ENCODE peak calls at places on chromosomes 2 and 18, in four cellular contexts. O is cardiac muscle cell, M is PC-9, K is SJSA1. T is an unnamed sample.
A peak's percentile ranks its signal among the peaks of the same experiment; 100 is the strongest.

GRCh38 chr18:10687161-10687925 is 161.5 kb downstream of the NAPG start:
- DNase-seq in M (no peak), O (no peak), K (no peak), T (no peak)

GRCh38 chr18:11070593-11070992 is 78.8 kb downstream of the PIEZO2 start:
- DNase-seq in M (no peak), K (no peak), O (no peak), T (no peak)

GRCh38 chr2:212930556-212930955 is 220.9 kb downstream of the IKZF2 start:
- DNase-seq in K (no peak), M (no peak), O (peak; percentile 23), T (no peak)

GRCh38 chr2:8663997-8664396 is 17.9 kb upstream of the ID2 start:
- DNase-seq in K (no peak), O (no peak), M (no peak), T (peak; percentile 44)

GRCh38 chr18:28793911-28794310 is 617.0 kb upstream of the CDH2 start:
- DNase-seq in K (no peak), O (no peak), M (no peak), T (no peak)

GRCh38 chr2:239291505-239292350 is 109.1 kb downstream of the HDAC4 start:
- DNase-seq in M (no peak), O (no peak), K (no peak), T (no peak)

GRCh38 chr2:39138837-39139211 is 18.0 kb upstream of the SOS1 start:
- DNase-seq in K (no peak), O (no peak), M (no peak), T (no peak)

GRCh38 chr2:131417886-131418285 is 53.9 kb upstream of the RAB6D start:
- DNase-seq in O (no peak), K (no peak), M (no peak), T (no peak)

GRCh38 chr2:3523551-3524041 is 4.3 kb upstream of the ADI1 start:
- DNase-seq in O (no peak), K (no peak), M (no peak), T (no peak)

GRCh38 chr2:71554028-71554705 is 100.8 kb downstream of the DYSF start:
- DNase-seq in M (no peak), K (no peak), O (no peak), T (no peak)

GRCh38 chr2:171810409-171810993 is 83.5 kb downstream of the SLC25A12 start:
- DNase-seq in K (peak; percentile 49), M (no peak), O (no peak), T (no peak)

GRCh38 chr2:241241669-241242068 is 53.2 kb downstream of the ANO7 start:
- DNase-seq in M (no peak), O (no peak), K (no peak), T (no peak)

GRCh38 chr18:56992777-56993176 is 154.1 kb upstream of the BOD1L2 start:
- DNase-seq in K (no peak), O (no peak), M (no peak), T (no peak)

GRCh38 chr2:6073260-6074141 is 381.3 kb downstream of the SOX11 start:
- DNase-seq in K (no peak), M (no peak), O (peak; percentile 48), T (no peak)

GRCh38 chr18:7754725-7755181 is 187.6 kb downstream of the PTPRM start:
- DNase-seq in K (no peak), M (peak; percentile 2), O (peak; percentile 35), T (no peak)

GRCh38 chr2:11281221-11281620 is 63.2 kb downstream of the ROCK2 start:
- DNase-seq in K (no peak), O (no peak), M (no peak), T (no peak)

GRCh38 chr2:39954346-39954745 is 175.3 kb upstream of the THUMPD2 start:
- DNase-seq in K (no peak), O (no peak), M (no peak), T (no peak)

GRCh38 chr2:240127911-240128607 is 8.0 kb downstream of the COPS9 start:
- DNase-seq in O (no peak), M (no peak), K (no peak), T (no peak)

GRCh38 chr2:200301953-200302628 is 4.4 kb upstream of the SPATS2L start:
- DNase-seq in O (no peak), K (no peak), M (no peak), T (no peak)

GRCh38 chr2:62998949-62999348 is 51.7 kb upstream of the OTX1 start:
- DNase-seq in K (no peak), M (no peak), O (no peak), T (no peak)

GRCh38 chr2:99096728-99097127 is 44.8 kb upstream of the C2orf15 start:
- DNase-seq in O (no peak), K (no peak), M (no peak), T (no peak)

GRCh38 chr18:31274915-31275314 is 43.0 kb upstream of the DSG1 start:
- DNase-seq in O (no peak), M (peak; percentile 44), K (peak; percentile 7), T (no peak)

GRCh38 chr2:227607969-227608368 is 6.7 kb downstream of the SCYGR3 start:
- DNase-seq in M (no peak), K (no peak), O (no peak), T (no peak)

GRCh38 chr2:227597993-227598392 is 700 bp upstream of the SCYGR2 start:
- DNase-seq in M (peak; percentile 29), K (no peak), O (no peak), T (no peak)

GRCh38 chr2:227606476-227606875 is 7.8 kb downstream of the SCYGR2 start:
- DNase-seq in O (no peak), K (no peak), M (no peak), T (no peak)

DNA sequence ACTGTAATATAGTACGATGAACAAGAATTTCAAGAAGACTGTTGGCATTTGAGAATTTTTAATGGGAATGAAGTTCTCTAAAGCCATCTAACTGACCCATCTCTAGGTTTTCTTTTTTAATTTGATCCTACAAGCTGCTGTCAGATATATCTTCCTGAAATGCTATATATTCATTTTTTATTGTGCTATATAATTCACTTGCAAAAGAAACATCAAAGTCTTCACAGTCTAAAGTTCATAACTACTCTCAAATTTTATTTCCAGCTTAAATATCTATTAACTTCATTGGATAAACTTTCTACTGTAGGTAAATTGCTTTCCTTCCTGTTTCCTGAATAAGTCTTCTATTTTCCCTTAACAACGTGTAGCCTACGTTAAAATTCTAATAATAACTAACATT is 3.7 kb downstream of the SCYGR2 start:
- DNase-seq in M (no peak), K (no peak), O (no peak), T (no peak)
- H3K27ac ChIP-seq in M (no peak overlapping the region), K (no peak overlapping the region), O (no peak overlapping the region), T (no peak overlapping the region)

GRCh38 chr2:42329779-42330178 is 31.2 kb downstream of the COX7A2L start:
- DNase-seq in K (no peak), O (no peak), M (no peak), T (no peak)
- H3K36me3 ChIP-seq in K (peaks cover 81% of the 10 kb centered on the region), O (peaks cover 84% of the 10 kb centered on the region), M (peaks cover 43% of the 10 kb centered on the region), T (peaks cover 58% of the 10 kb centered on the region)

GRCh38 chr2:207012461-207012860 is 73.1 kb downstream of the CPO start:
- DNase-seq in M (peak; percentile 0), O (no peak), K (no peak), T (no peak)

DNA sequence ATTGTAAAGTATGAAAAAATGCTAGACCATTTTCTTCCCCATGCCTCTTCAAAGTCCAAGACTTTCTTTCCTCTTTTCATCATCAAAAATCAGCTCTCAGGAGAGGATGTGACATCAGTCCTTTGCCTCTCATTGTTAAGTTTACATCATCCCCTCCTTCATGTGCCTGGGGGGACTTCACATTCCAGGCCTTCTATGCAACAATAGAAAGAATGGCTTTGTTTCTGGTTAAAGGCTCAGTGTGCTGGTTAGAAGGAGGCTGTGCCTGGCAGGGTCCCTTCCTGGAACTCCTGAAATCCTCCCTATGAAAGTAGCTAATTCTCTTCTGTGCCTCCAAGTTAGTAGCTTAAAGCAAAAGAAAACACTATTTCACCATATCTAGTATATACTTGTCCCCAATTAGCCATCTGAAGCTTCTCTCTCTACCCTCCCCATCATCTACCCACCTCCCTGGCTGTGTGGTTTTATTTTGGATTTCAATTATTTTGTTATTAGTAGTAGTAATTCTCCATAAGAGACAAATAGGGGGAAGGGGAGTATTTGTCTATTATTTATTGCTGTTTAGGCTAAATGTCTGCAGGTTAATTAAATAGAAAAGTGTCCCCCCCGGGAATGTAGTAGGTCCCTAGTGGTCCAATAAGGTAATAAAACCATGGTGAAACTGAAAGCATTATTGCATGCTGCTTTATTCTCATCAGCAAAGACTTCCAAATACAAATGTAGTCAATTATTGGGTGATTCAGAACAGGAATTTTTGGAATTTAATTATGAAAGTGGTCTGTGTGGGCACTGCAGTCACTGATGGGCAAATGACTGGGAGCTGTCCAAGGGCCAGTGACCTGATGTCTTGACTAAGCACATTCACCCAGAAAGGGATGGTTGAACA is 69.0 kb downstream of the CPO start:
- DNase-seq in M (no peak), K (peak; percentile 70), O (no peak), T (no peak)
- H3K27ac ChIP-seq in M (no peak overlapping the region), K (peak overlapping the region; percentile 77), O (no peak overlapping the region), T (no peak overlapping the region)

GRCh38 chr18:13624563-13625237 is 101.7 kb downstream of the FAM210A start:
- DNase-seq in O (no peak), M (no peak), K (no peak), T (no peak)

GRCh38 chr18:13627639-13628038 is 98.7 kb downstream of the FAM210A start:
- DNase-seq in O (no peak), M (no peak), K (no peak), T (no peak)

GRCh38 chr18:13626544-13626908 is 99.8 kb downstream of the FAM210A start:
- DNase-seq in O (no peak), M (no peak), K (no peak), T (no peak)

GRCh38 chr18:13625355-13625754 is 101.0 kb downstream of the FAM210A start:
- DNase-seq in K (no peak), O (no peak), M (no peak), T (no peak)

GRCh38 chr18:13625843-13626543 is 100.4 kb downstream of the FAM210A start:
- DNase-seq in K (no peak), M (no peak), O (no peak), T (no peak)
- H3K36me3 ChIP-seq in K (no peaks in the 10 kb centered on the region), M (no peaks in the 10 kb centered on the region), O (no peaks in the 10 kb centered on the region), T (peaks cover 58% of the 10 kb centered on the region)

GRCh38 chr18:3912705-3913104 is 462.7 kb downstream of the TGIF1 start:
- DNase-seq in O (no peak), K (no peak), M (no peak), T (no peak)

GRCh38 chr18:3914116-3914515 is 464.1 kb downstream of the TGIF1 start:
- DNase-seq in M (no peak), O (no peak), K (no peak), T (no peak)

GRCh38 chr18:3919396-3920061 is 469.6 kb downstream of the TGIF1 start:
- DNase-seq in K (no peak), M (no peak), O (peak; percentile 21), T (no peak)

GRCh38 chr18:3914833-3915598 is 465.0 kb downstream of the TGIF1 start:
- DNase-seq in K (no peak), M (no peak), O (no peak), T (peak; percentile 82)

GRCh38 chr18:3916082-3916481 is 466.1 kb downstream of the TGIF1 start:
- DNase-seq in O (no peak), M (no peak), K (no peak), T (no peak)
- H3K27ac ChIP-seq in O (no peak overlapping the region), M (no peak overlapping the region), K (no peak overlapping the region), T (peak overlapping the region; percentile 93)

GRCh38 chr2:23695214-23696162 is 231.4 kb downstream of the ATAD2B start:
- DNase-seq in M (no peak), O (no peak), K (no peak), T (no peak)
- H3K36me3 ChIP-seq in M (no peaks in the 10 kb centered on the region), O (no peaks in the 10 kb centered on the region), K (no peaks in the 10 kb centered on the region), T (no peaks in the 10 kb centered on the region)